ENCODE peak calls at places on chromosomes 4 and X, in eight cellular contexts. Z is PC-3, V is OCI-LY7, D is HCT116, F is IMR-90, S is mesenchymal stem cell, Q is H1, H is hepatocyte. J is an unnamed sample.

GRCh38 chr4:85298037-85298436 is 176.9 kb upstream of the ARHGAP24 start:
- DNase-seq in Z (peak), V (no peak), D (no peak), F (no peak), S (peak), Q (no peak), H (no peak), J (no peak)

GRCh38 chr4:10097906-10098769 is 18.5 kb downstream of the WDR1 start:
- DNase-seq in Z (no peak), V (no peak), D (no peak), F (no peak), S (no peak), Q (no peak), H (no peak), J (no peak)

GRCh38 chr4:112060212-112060611 is 85.0 kb upstream of the FAM241A start:
- DNase-seq in Z (peak), V (peak), D (peak), F (peak), S (peak), Q (no peak), H (peak), J (no peak)

GRCh38 chrX:107632291-107632690 is 4.0 kb downstream of the PRPS1 start:
- DNase-seq in Z (no peak), V (no peak), D (no peak), F (no peak), S (no peak), Q (no peak), H (no peak), J (peak)

GRCh38 chr4:81503586-81503985 is 31.9 kb upstream of the RASGEF1B start:
- DNase-seq in Z (no peak), V (no peak), D (no peak), F (no peak), S (no peak), Q (no peak), H (no peak), J (no peak)

GRCh38 chrX:69033936-69034335 is 131.3 kb downstream of the PJA1 start:
- DNase-seq in Z (no peak), V (no peak), D (no peak), F (no peak), S (peak), Q (no peak), H (no peak), J (no peak)

GRCh38 chr4:22553560-22553959 is 37.7 kb upstream of the ADGRA3 start:
- DNase-seq in Z (no peak), V (no peak), D (no peak), F (no peak), S (no peak), Q (no peak), H (no peak), J (no peak)

GRCh38 chr4:185991750-185992149 is 77.2 kb upstream of the TLR3 start:
- DNase-seq in Z (no peak), V (no peak), D (no peak), F (no peak), S (no peak), Q (no peak), H (no peak), J (no peak)

GRCh38 chrX:15815779-15816452 is 25.6 kb downstream of the ZRSR2 start:
- DNase-seq in Z (peak), V (peak), D (peak), F (peak), S (peak), Q (no peak), H (peak), J (no peak)

GRCh38 chr4:155047755-155048154 is 160.7 kb upstream of the NPY2R start:
- DNase-seq in Z (peak), V (no peak), D (no peak), F (peak), S (no peak), Q (no peak), H (no peak), J (peak)

GRCh38 chrX:40383360-40383759 is 197.4 kb upstream of the ATP6AP2 start:
- DNase-seq in Z (no peak), V (no peak), D (no peak), F (no peak), S (no peak), Q (no peak), H (no peak), J (no peak)

GRCh38 chrX:54178100-54178940 is 4.7 kb downstream of the FAM120C start:
- DNase-seq in Z (peak), V (no peak), D (no peak), F (peak), S (peak), Q (no peak), H (no peak), J (peak)

GRCh38 chr4:14168919-14169318 is 541.4 kb upstream of the BOD1L1 start:
- DNase-seq in Z (peak), V (no peak), D (no peak), F (peak), S (peak), Q (no peak), H (peak), J (peak)

GRCh38 chr4:186666252-186666651 is 57.4 kb downstream of the FAT1 start:
- DNase-seq in Z (no peak), V (no peak), D (no peak), F (peak), S (peak), Q (no peak), H (no peak), J (no peak)

GRCh38 chr4:67051000-67051789 is 494.1 kb downstream of the CENPC start:
- DNase-seq in Z (no peak), V (no peak), D (no peak), F (no peak), S (no peak), Q (no peak), H (no peak), J (no peak)

GRCh38 chrX:130343411-130343810 is 3.7 kb downstream of the SLC25A14 start:
- DNase-seq in Z (no peak), V (no peak), D (no peak), F (peak), S (peak), Q (no peak), H (no peak), J (peak)

GRCh38 chr4:186979966-186980745 is 256.5 kb upstream of the FAT1 start:
- DNase-seq in Z (no peak), V (no peak), D (no peak), F (peak), S (peak), Q (no peak), H (no peak), J (peak)

GRCh38 chr4:122150896-122151295 is 1.2 kb upstream of the BLTP1 start:
- DNase-seq in Z (no peak), V (peak), D (no peak), F (no peak), S (no peak), Q (no peak), H (no peak), J (no peak)

GRCh38 chrX:118156953-118157608 is 40.5 kb upstream of the KLHL13 start:
- DNase-seq in Z (no peak), V (no peak), D (no peak), F (no peak), S (no peak), Q (no peak), H (no peak), J (no peak)

GRCh38 chr4:10694826-10695209 is 10.2 kb upstream of the CLNK start:
- DNase-seq in Z (peak), V (no peak), D (no peak), F (no peak), S (no peak), Q (no peak), H (no peak), J (no peak)

GRCh38 chr4:141432000-141432712 is 204.2 kb upstream of the IL15 start:
- DNase-seq in Z (no peak), V (no peak), D (no peak), F (peak), S (no peak), Q (no peak), H (no peak), J (peak)

GRCh38 chr4:151801547-151802516 is 41.0 kb upstream of the GATB start:
- DNase-seq in Z (peak), V (peak), D (peak), F (peak), S (peak), Q (no peak), H (peak), J (no peak)

GRCh38 chr4:110516106-110516922 is 40.4 kb downstream of the ENPEP start:
- DNase-seq in Z (peak), V (peak), D (peak), F (peak), S (peak), Q (peak), H (peak), J (peak)

GRCh38 chr4:129254126-129254525 is 158.2 kb downstream of the C4orf33 start:
- DNase-seq in Z (no peak), V (no peak), D (no peak), F (no peak), S (no peak), Q (no peak), H (no peak), J (no peak)

GRCh38 chr4:156293657-156294297 is 340.1 kb upstream of the CTSO start:
- DNase-seq in Z (peak), V (no peak), D (no peak), F (peak), S (peak), Q (no peak), H (peak), J (peak)

GRCh38 chr4:100778431-100778830 is 260.6 kb upstream of the EMCN start:
- DNase-seq in Z (no peak), V (no peak), D (no peak), F (no peak), S (no peak), Q (no peak), H (no peak), J (no peak)

GRCh38 chr4:48127882-48128394 is 6.1 kb downstream of the TXK start:
- DNase-seq in Z (peak), V (peak), D (peak), F (peak), S (peak), Q (peak), H (peak), J (peak)

GRCh38 chr4:147596976-147597375 is 20.2 kb upstream of the TMEM184C start:
- DNase-seq in Z (peak), V (no peak), D (no peak), F (peak), S (peak), Q (no peak), H (no peak), J (peak)

GRCh38 chr4:145299380-145300076 is 119.1 kb upstream of the OTUD4 start:
- DNase-seq in Z (peak), V (peak), D (peak), F (peak), S (peak), Q (no peak), H (no peak), J (peak)

GRCh38 chr4:146643812-146644401 is 5.2 kb downstream of the POU4F2 start:
- DNase-seq in Z (peak), V (peak), D (no peak), F (peak), S (peak), Q (no peak), H (peak), J (peak)

GRCh38 chr4:126731062-126731461 is 901.7 kb upstream of the INTU start:
- DNase-seq in Z (no peak), V (no peak), D (no peak), F (no peak), S (no peak), Q (no peak), H (no peak), J (no peak)

GRCh38 chrX:9341305-9342201 is 123.3 kb upstream of the TBL1X start:
- DNase-seq in Z (peak), V (peak), D (no peak), F (peak), S (peak), Q (no peak), H (peak), J (peak)

GRCh38 chr4:183828125-183828524 is 77.0 kb upstream of the STOX2 start:
- DNase-seq in Z (peak), V (no peak), D (no peak), F (no peak), S (no peak), Q (no peak), H (no peak), J (no peak)

GRCh38 chr4:106614446-106614845 is 245.9 kb upstream of the GIMD1 start:
- DNase-seq in Z (peak), V (no peak), D (no peak), F (peak), S (peak), Q (no peak), H (no peak), J (peak)

GRCh38 chr4:149987777-149988410 is 90.4 kb upstream of the DCLK2 start:
- DNase-seq in Z (no peak), V (no peak), D (no peak), F (no peak), S (no peak), Q (no peak), H (no peak), J (no peak)
- H3K4me3 ChIP-seq in Z (no peak), V (no peak), D (no peak), F (no peak), S (no peak), Q (no peak), H (no peak), J (no peak)

GRCh38 chr4:123340381-123340701 is 56.3 kb upstream of the SPRY1 start:
- DNase-seq in Z (peak), V (no peak), D (peak), F (peak), S (peak), Q (no peak), H (peak), J (peak)
- H2AFZ ChIP-seq in Z (peak), V (no peak), D (peak), F (peak), S (no peak), Q (no peak), H (peak), J (peak)

DNA sequence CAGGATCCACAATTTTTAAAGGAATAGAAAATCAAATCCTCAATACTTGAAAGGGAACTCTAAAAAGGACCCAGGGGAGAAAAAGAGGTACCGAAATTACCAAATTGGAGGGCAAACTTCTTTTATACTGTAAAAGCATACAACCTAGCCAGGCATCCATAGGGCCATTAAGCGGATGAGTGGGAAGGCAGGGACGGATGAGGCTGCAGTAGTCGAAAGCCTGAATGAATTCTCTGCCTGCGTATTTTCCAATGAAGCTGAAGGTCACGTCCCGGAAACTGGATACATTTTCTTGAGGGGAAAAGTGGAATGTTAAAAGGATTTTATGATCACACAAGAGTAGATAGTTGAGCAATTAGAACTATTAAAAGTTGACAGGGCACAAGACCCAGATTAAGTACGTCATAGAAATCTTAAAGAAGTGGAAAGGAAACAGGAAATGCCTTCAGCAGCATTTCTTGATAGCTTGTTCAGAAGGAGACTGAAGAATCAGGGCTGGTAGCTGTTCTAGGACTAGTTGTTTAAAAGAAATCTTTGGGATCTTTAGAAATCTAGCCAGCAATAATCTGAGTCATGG is 98.3 kb upstream of the CXXC4 start:
- DNase-seq in Z (no peak), V (no peak), D (no peak), F (peak), S (peak), Q (no peak), H (peak), J (peak)
- H3K4me3 ChIP-seq in Z (no peak), V (no peak), D (no peak), F (no peak), S (peak), Q (no peak), H (no peak), J (no peak)

DNA sequence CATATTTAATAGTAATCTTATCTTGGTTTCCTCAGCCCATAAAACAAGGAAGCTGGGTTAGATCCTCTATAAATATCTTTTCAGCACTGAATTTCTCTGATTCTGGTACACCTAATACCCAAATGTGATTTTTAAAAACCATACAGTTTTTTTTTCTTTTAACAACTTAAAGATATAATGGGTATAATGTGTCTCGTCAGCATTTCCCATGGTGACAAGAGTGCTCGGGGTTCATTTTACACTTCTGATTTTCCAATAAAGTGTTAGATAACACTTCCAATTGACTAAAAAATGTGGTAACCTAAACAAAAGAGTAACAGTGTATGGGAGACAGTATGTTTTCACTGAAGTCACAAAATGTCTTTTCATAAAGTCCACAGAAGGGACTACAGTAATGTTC is 693.4 kb upstream of the TENM3 start:
- DNase-seq in Z (no peak), V (no peak), D (no peak), F (no peak), S (no peak), Q (no peak), H (no peak), J (no peak)
- H2AFZ ChIP-seq in Z (no peak), V (no peak), D (peak), F (no peak), S (no peak), Q (no peak), H (no peak), J (no peak)

GRCh38 chrX:1493877-1494510 is 41.3 kb upstream of the ASMTL start:
- DNase-seq in Z (no peak), V (peak), D (no peak), F (no peak), S (no peak), Q (no peak), H (no peak), J (no peak)
- H3K4me3 ChIP-seq in Z (no peak), V (peak), D (no peak), F (no peak), S (no peak), Q (peak), H (no peak), J (no peak)